ENCODE peak calls at places on chromosomes 11 and 22, in nine cellular contexts. X, V, D, M, N, Y, U, H and F are unnamed samples.

GRCh38 chr11:134640971-134641968 is 229.2 kb upstream of the B3GAT1 start:
- DNase-seq in X (no peak), V (no peak), D (no peak), M (no peak), N (no peak), Y (no peak), U (no peak), H (no peak), F (no peak)

GRCh38 chr11:68121067-68121899 is at the start of gene CHKA:
- DNase-seq in X (peak; percentile 92), V (peak; percentile 96), D (peak; percentile 84), M (peak; percentile 94), N (peak; percentile 94), Y (peak; percentile 96), U (peak; percentile 97), H (peak; percentile 97), F (peak; percentile 97)

GRCh38 chr11:94152678-94153065 is 24.0 kb downstream of the PANX1 start:
- DNase-seq in X (no peak), V (no peak), D (no peak), M (no peak), N (no peak), Y (no peak), U (no peak), H (no peak), F (no peak)

GRCh38 chr22:29129644-29130201 is 56.9 kb downstream of the KREMEN1 start:
- DNase-seq in X (no peak), V (no peak), D (no peak), M (no peak), N (peak; percentile 59), Y (no peak), U (no peak), H (no peak), F (no peak)

GRCh38 chr22:41345807-41346335 is 35.9 kb upstream of the TEF start:
- DNase-seq in X (no peak), V (no peak), D (no peak), M (no peak), N (no peak), Y (no peak), U (no peak), H (no peak), F (no peak)

GRCh38 chr11:69848196-69848595 is 29.0 kb upstream of the FGF3 start:
- DNase-seq in X (no peak), V (no peak), D (no peak), M (no peak), N (no peak), Y (no peak), U (no peak), H (no peak), F (no peak)

GRCh38 chr11:64516226-64516625 is 74.8 kb upstream of the SLC22A12 start:
- DNase-seq in X (no peak), V (no peak), D (no peak), M (no peak), N (no peak), Y (no peak), U (peak; percentile 49), H (no peak), F (no peak)

GRCh38 chr11:78472382-78472781 is 54.8 kb upstream of the GAB2 start:
- DNase-seq in X (no peak), V (no peak), D (no peak), M (no peak), N (no peak), Y (no peak), U (no peak), H (no peak), F (no peak)

GRCh38 chr11:78595431-78596130 is 20.9 kb upstream of the NARS2 start:
- DNase-seq in X (no peak), V (no peak), D (no peak), M (no peak), N (no peak), Y (no peak), U (no peak), H (no peak), F (no peak)

GRCh38 chr11:58641326-58641725 is 18.9 kb downstream of the CNTF start:
- DNase-seq in X (no peak), V (no peak), D (no peak), M (no peak), N (no peak), Y (no peak), U (no peak), H (no peak), F (no peak)

GRCh38 chr11:8202428-8203160 is 33.8 kb upstream of the RIC3 start:
- DNase-seq in X (no peak), V (no peak), D (no peak), M (no peak), N (peak; percentile 71), Y (no peak), U (no peak), H (no peak), F (no peak)

GRCh38 chr11:75286826-75287465 is 46.4 kb downstream of the TPBGL start:
- DNase-seq in X (no peak), V (no peak), D (no peak), M (no peak), N (no peak), Y (no peak), U (no peak), H (no peak), F (no peak)

GRCh38 chr11:31248768-31249167 is 120.8 kb downstream of the DCDC1 start:
- DNase-seq in X (no peak), V (no peak), D (no peak), M (no peak), N (no peak), Y (no peak), U (no peak), H (no peak), F (no peak)

DNA sequence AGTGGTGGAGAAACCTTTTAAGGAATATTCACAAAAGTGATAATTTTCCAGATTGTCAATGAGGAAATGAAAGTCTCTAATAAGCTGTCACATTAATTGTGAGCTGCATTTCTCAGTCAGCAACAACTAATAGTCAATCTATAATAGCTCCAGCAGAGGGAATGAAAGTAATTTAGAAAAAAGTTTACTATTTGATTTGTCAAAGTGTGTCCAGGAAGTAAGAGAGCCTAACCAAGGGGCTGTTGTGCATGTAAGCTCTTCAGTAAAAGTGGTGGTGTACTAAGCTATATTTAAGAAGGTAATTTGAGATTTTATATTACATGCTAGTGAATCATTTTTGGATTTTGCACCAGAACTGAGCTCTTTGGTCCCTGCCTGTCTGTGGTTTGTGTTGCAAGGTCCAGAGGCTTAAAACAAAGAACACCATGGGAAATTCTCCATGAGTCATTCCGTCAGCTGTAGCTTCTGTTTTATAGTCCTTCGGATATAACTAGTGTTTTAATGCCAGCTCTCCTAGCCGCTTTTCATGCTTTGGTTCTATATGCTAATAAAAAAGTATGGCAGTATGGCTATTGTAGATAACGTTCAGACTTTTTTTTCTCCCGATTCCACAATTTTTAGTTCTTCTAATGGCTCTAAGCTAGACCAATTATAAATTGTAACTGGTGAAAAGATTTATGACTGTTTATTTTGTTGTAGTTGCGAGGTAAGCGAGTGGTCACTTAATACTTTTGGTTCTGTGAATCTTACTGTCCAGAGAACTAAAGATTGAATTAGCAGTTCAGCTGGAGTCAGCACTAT is 64.6 kb downstream of the ARHGEF12 start:
- DNase-seq in X (no peak), V (no peak), D (peak; percentile 93), M (peak; percentile 41), N (no peak), Y (no peak), U (no peak), H (no peak), F (no peak)
- TF ChIP-seq POLR2AphosphoS5 in X (no peak), V (no peak), D (no peak), M (peak; percentile 73), N (no peak), Y (no peak), U (no peak), H (no peak), F (no peak)

GRCh38 chr11:5596611-5597201 is at the start of gene TRIM6:
- DNase-seq in X (peak; percentile 32), V (peak; percentile 35), D (no peak), M (peak; percentile 26), N (peak; percentile 79), Y (peak; percentile 84), U (peak; percentile 71), H (peak; percentile 21), F (no peak)
- TF ChIP-seq POLR2A in X (no peak), V (no peak), D (no peak), M (no peak), N (no peak), Y (no peak), U (no peak), H (no peak), F (no peak)

DNA sequence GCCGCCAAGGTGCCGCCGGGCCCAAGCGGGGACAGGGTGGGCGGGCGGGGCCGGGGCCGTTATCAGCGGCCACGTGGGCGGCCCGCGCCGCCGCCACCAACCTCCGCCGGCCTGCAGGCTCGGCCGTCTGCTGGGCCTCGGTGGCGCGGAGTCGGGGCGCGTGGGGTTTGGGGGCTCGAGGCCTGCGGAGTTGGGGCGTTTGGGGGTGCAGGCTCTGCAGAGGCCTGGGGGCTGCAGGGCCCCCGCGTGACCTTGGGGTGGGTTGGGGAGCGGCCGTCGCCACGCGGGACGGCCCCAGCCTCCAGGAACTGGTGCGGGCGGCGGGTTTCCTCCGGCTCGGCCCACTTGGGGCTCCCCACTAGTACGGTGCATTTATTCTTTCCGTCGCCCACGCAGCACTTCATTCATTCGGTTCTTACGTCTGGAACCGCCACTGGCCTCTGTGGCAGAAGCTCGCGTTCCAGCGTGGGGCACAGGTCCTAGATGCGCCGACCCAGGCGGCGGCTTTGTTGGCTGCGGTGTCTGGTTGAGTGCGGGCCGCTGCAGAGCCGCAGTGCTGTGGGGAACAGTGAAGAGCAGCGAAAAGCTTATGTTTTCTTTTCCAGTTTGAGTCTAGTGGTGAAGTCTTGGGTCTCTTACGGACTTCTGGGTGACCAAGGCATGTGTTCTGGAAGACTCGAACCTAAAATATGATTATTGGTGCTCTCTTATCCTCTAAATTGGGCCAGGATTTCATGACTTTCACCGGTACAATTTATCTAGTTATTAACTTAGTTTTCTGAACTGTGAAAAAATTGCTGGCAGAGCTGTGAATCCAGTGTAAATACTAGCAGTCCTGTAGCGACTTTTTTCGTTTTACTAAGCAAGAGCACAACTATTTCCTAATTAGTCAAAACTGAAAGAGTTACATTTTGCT is 888 bp upstream of the TRMT2A start:
- DNase-seq in X (no peak), V (no peak), D (no peak), M (no peak), N (no peak), Y (peak; percentile 92), U (peak; percentile 97), H (peak; percentile 59), F (peak; percentile 56)
- TF ChIP-seq POLR2AphosphoS5 in X (no peak), V (no peak), D (no peak), M (no peak), N (no peak), Y (no peak), U (no peak), H (peak; percentile 61), F (no peak)

GRCh38 chr22:39292002-39292401 is 27.4 kb downstream of the RPL3 start:
- DNase-seq in X (peak; percentile 95), V (no peak), D (no peak), M (no peak), N (no peak), Y (no peak), U (no peak), H (no peak), F (no peak)

GRCh38 chr22:39291501-39291900 is 27.9 kb downstream of the RPL3 start:
- DNase-seq in X (no peak), V (no peak), D (no peak), M (no peak), N (no peak), Y (no peak), U (no peak), H (no peak), F (no peak)

GRCh38 chr22:39290248-39290720 is 29.1 kb downstream of the RPL3 start:
- DNase-seq in X (no peak), V (no peak), D (no peak), M (no peak), N (no peak), Y (peak; percentile 61), U (no peak), H (no peak), F (no peak)

GRCh38 chr22:39289445-39290247 is 29.8 kb downstream of the RPL3 start:
- DNase-seq in X (no peak), V (no peak), D (no peak), M (no peak), N (no peak), Y (peak; percentile 56), U (no peak), H (no peak), F (no peak)

GRCh38 chr22:39290724-39291161 is 28.7 kb downstream of the RPL3 start:
- DNase-seq in X (peak; percentile 84), V (peak; percentile 63), D (peak; percentile 56), M (peak; percentile 41), N (no peak), Y (no peak), U (no peak), H (no peak), F (no peak)
- TF ChIP-seq POLR2A in X (no peak), V (no peak), D (no peak), M (no peak), N (no peak), Y (no peak), U (no peak), H (no peak), F (no peak)